ENCODE peak calls at places on chromosome 16, in nine cellular contexts. Q is SK-N-SH, C is LNCaP clone FGC, D is thoracic aorta, Y is PC-9, I is cardiac muscle cell, S is cardiac fibroblast, M is body of pancreas, U is lung. B is an unnamed sample.

GRCh38 chr16:25783226-25783625 is 91.5 kb downstream of the HS3ST4 start:
- DNase-seq in U (no peak), I (no peak), Q (no peak), S (no peak), D (no peak), C (no peak), M (no peak), Y (no peak), B (no peak)

GRCh38 chr16:81891734-81892364 is 112.8 kb downstream of the PLCG2 start:
- DNase-seq in Q (no peak), I (no peak), C (no peak), D (no peak), U (no peak), M (no peak), Y (no peak), S (no peak), B (no peak)

GRCh38 chr16:80507538-80507937 is 33.3 kb upstream of the DYNLRB2 start:
- DNase-seq in Y (no peak), U (no peak), I (no peak), M (peak; percentile 16), Q (no peak), D (no peak), S (no peak), C (no peak), B (no peak)

GRCh38 chr16:29126621-29127020 is 141.8 kb downstream of the LAT start:
- DNase-seq in M (no peak), Q (no peak), S (no peak), I (no peak), Y (no peak), U (no peak), C (no peak), D (no peak), B (no peak)

GRCh38 chr16:88484505-88485365 is 31.7 kb downstream of the ZFPM1 start:
- DNase-seq in Q (no peak), I (no peak), Y (no peak), S (no peak), U (no peak), D (no peak), C (no peak), M (no peak), B (no peak)

GRCh38 chr16:15966420-15967222 is 17.2 kb downstream of the ABCC1 start:
- DNase-seq in U (peak; percentile 51), C (no peak), I (no peak), M (no peak), S (peak; percentile 66), Q (peak; percentile 74), D (no peak), Y (peak; percentile 83), B (no peak)

GRCh38 chr16:27582883-27583282 is 32.9 kb downstream of the KATNIP start:
- DNase-seq in M (peak; percentile 28), S (no peak), Y (no peak), Q (no peak), D (no peak), I (no peak), U (no peak), C (peak; percentile 50), B (no peak)

GRCh38 chr16:87806246-87806607 is 40.4 kb upstream of the KLHDC4 start:
- DNase-seq in C (no peak), Y (peak; percentile 37), U (no peak), M (peak; percentile 17), Q (no peak), S (no peak), I (no peak), D (no peak), B (no peak)

GRCh38 chr16:9311303-9311954 is 220.0 kb downstream of the HAPSTR1 start:
- DNase-seq in M (peak; percentile 29), S (no peak), Y (no peak), C (no peak), D (no peak), I (peak; percentile 41), Q (no peak), U (no peak), B (no peak)

GRCh38 chr16:3611145-3611977 is at the start of gene SLX4:
- DNase-seq in Y (peak; percentile 96), Q (peak; percentile 100), U (peak; percentile 88), I (peak; percentile 96), S (peak; percentile 93), M (peak; percentile 93), D (peak; percentile 43), C (peak; percentile 55), B (no peak)

GRCh38 chr16:3610698-3611144 is 685 bp downstream of the SLX4 start:
- DNase-seq in Q (no peak), S (no peak), I (peak; percentile 48), U (no peak), M (no peak), D (no peak), C (no peak), Y (no peak), B (no peak)

GRCh38 chr16:3607634-3608033 is 3.8 kb downstream of the SLX4 start:
- DNase-seq in U (no peak), I (no peak), M (no peak), D (no peak), Y (no peak), C (no peak), S (no peak), Q (no peak), B (no peak)

GRCh38 chr16:3608069-3608468 is 3.3 kb downstream of the SLX4 start:
- DNase-seq in U (no peak), Y (no peak), S (no peak), C (peak; percentile 62), I (no peak), M (no peak), Q (no peak), D (no peak), B (no peak)

DNA sequence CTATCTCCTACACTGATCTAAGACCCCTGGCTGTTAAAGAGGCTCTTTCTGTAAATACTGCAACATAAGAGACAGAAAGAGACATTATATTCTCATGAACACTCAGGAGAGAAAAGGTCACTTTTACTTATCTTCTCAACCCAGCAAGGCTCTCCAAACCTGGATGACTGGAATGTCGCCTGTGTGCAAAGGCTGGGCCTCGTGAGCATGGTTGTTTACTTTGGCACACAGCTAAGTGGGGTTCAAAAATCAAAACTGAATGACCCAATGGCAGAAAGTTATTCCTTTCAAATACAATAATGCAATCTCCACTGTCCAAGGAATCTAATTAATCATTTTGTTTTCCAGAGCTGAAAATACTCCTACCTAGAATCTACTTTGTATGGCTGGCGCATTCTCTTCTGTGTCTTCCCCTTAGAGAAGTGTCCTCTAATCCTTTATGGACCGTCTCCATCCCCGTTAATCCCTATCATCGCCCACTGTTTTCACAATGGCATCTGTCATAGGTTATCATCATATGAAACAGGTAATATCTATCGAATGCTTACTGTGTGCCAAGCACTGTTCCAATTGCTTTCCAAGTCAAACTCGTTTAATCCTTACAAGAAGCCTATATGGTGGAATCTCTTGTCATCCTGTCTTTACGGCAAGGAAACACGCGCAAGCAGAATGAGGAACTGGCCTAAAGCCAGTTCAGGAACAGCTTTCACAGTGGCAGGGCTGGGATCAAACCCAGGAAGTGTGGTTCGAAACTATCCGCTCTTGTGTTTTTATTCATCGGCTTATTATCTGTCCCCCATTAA is 1.3 kb downstream of the SLX4 start:
- DNase-seq in U (no peak), C (peak; percentile 79), I (no peak), Y (no peak), Q (no peak), S (peak; percentile 10), M (no peak), D (no peak), B (no peak)
- H3K4me3 ChIP-seq in U (no peak overlapping the region), C (peak overlapping the region; percentile 95), I (no peak overlapping the region), Y (peak overlapping the region; percentile 95), Q (peak overlapping the region; percentile 98), S (peak overlapping the region; percentile 98), M (peak overlapping the region; percentile 83), D (peak overlapping the region; percentile 95), B (peak overlapping the region; percentile 98)

GRCh38 chr16:70380919-70381603 is 34.4 kb downstream of the DDX19A start:
- DNase-seq in M (peak; percentile 95), S (peak; percentile 96), Q (peak; percentile 97), D (peak; percentile 89), C (peak; percentile 93), U (peak; percentile 97), I (peak; percentile 99), Y (peak; percentile 96), B (peak; percentile 71)
- TF ChIP-seq CTCF in M (peak; percentile 28), S (no peak), Q (peak; percentile 49), D (no peak), C (peak; percentile 27), U (no peak), I (peak; percentile 38), Y (peak; percentile 50), B (peak; percentile 37)

GRCh38 chr16:14015017-14015416 is 56.1 kb upstream of the MRTFB start:
- DNase-seq in Y (no peak), M (no peak), C (no peak), U (no peak), I (no peak), Q (no peak), S (no peak), D (no peak), B (peak; percentile 59)
- H3K4me3 ChIP-seq in Y (no peak overlapping the region), M (no peak overlapping the region), C (no peak overlapping the region), U (peak overlapping the region; percentile 5), I (no peak overlapping the region), Q (no peak overlapping the region), S (no peak overlapping the region), D (peak overlapping the region; percentile 56), B (peak overlapping the region; percentile 26)

DNA sequence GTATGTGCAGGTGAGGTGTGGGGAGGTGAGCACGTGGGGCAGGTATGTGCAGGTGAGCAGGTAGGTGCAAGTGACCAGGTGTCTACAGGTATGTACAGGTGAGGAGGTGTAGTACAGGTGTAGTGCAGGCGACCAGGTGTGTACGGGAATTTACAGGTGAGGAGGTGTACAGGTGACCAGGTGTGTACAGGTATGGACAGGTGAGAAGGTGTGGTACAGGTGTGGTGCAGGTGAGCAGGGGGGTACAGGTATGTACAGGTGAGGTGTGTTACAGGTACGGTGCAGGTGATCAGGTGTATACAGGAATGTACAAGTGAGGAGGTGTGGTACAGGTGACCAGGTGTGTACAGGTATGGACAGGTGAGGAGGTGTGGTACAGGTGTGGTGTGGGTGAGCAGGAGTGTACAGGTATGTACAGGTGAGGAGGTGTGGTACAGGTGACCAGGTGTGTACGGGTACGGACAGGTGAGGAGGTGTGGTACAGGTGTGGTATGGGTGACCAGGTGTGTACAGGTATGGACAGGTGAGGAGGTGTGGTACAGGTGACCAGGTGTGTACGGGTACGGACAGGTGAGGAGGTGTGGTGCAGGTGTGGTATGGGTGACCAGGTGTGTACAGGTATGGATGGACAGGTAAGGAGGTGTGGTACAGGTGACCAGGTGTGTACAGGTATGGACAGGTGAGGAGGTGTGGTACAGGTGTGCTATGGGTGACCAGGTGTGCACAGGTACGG is 12.8 kb upstream of the DBNDD1 start:
- DNase-seq in Y (no peak), U (no peak), C (no peak), S (peak; percentile 63), Q (peak; percentile 78), M (no peak), D (no peak), I (no peak), B (no peak)
- TF ChIP-seq CTCF in Y (no peak), U (no peak), C (no peak), S (no peak), Q (no peak), M (no peak), D (no peak), I (no peak), B (no peak)

DNA sequence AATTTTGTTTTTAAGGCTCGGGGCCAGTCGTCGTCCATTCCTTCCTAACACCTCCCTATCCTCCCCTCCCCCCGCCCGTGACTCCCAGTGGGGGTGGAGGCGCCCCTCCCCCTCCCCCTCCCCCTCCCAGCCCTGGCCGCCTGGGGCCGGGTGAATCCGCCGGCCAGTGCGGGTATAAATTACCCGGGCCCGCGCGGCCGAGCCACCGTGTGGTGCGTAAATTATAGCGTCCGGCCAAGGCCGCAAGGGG is 2.0 kb upstream of the GSE1 start:
- DNase-seq in U (no peak), Q (no peak), S (no peak), M (no peak), I (peak; percentile 55), C (no peak), Y (no peak), D (no peak), B (no peak)
- H3K4me3 ChIP-seq in U (peak overlapping the region; percentile 41), Q (peak overlapping the region; percentile 57), S (peak overlapping the region; percentile 57), M (peak overlapping the region; percentile 3), I (peak overlapping the region; percentile 75), C (peak overlapping the region; percentile 79), Y (peak overlapping the region; percentile 78), D (peak overlapping the region; percentile 87), B (peak overlapping the region; percentile 81)